ENCODE peak calls at places on chromosomes 5 and 9, in six cellular contexts. P, O, M, E, W and J are unnamed samples.

GRCh38 chr5:43780586-43780985 is 177.6 kb downstream of the NNT start:
- DNase-seq in W (no peak), M (peak; percentile 46), P (peak; percentile 42), O (no peak), E (peak; percentile 18), J (peak; percentile 80)

GRCh38 chr9:137694962-137695875 is 76.4 kb downstream of the EHMT1 start:
- DNase-seq in O (peak; percentile 45), W (no peak), P (peak; percentile 30), M (peak; percentile 76), E (peak; percentile 24), J (peak; percentile 26)

GRCh38 chr5:139391570-139392323 is 2.0 kb upstream of the MZB1 start:
- DNase-seq in W (no peak), P (peak; percentile 95), E (no peak), O (no peak), M (no peak), J (peak; percentile 61)

GRCh38 chr5:91223886-91224285 is 159.2 kb downstream of the ARRDC3 start:
- DNase-seq in O (no peak), M (peak; percentile 57), P (peak; percentile 43), E (no peak), W (no peak), J (no peak)

GRCh38 chr9:127586537-127586936 is 25.5 kb upstream of the STXBP1 start:
- DNase-seq in E (peak; percentile 74), W (peak; percentile 74), P (peak; percentile 80), M (peak; percentile 82), O (peak; percentile 88), J (peak; percentile 67)

GRCh38 chr5:159178978-159179377 is 30.4 kb downstream of the RNF145 start:
- DNase-seq in P (peak; percentile 94), W (no peak), E (peak; percentile 92), M (peak; percentile 69), O (no peak), J (peak; percentile 82)

GRCh38 chr5:61551637-61552313 is 219.7 kb downstream of the ZSWIM6 start:
- DNase-seq in E (no peak), O (no peak), P (no peak), W (no peak), M (no peak), J (no peak)

GRCh38 chr9:113477661-113478060 is 14.1 kb downstream of the RGS3 start:
- DNase-seq in P (no peak), W (no peak), M (no peak), O (no peak), E (no peak), J (no peak)

GRCh38 chr5:1729641-1730486 is 69.8 kb downstream of the MRPL36 start:
- DNase-seq in E (no peak), M (no peak), O (no peak), W (no peak), P (no peak), J (no peak)